ENCODE peak calls at places on chromosomes 1 and 21, in four cellular contexts. One of them, this sample, is unnamed. For H3K9me3 and H3K4me1, the result is how much of the 10 kb centered on the place peaks cover.

GRCh38 chr1:90768826-90769225 is 51.7 kb upstream of the BARHL2 start:
- DNase-seq in heart left ventricle: no peak
- DNase-seq in GM23248: no peak
- DNase-seq in kidney: no peak
- DNase-seq in this sample: no peak

GRCh38 chr21:32626633-32627196 is 14.5 kb upstream of the CFAP298 start:
- DNase-seq in GM23248: peak
- DNase-seq in kidney: no peak
- DNase-seq in heart left ventricle: no peak
- DNase-seq in this sample: no peak

GRCh38 chr1:17802164-17802563 is 47.0 kb downstream of the ACTL8 start:
- DNase-seq in heart left ventricle: no peak
- DNase-seq in GM23248: peak
- DNase-seq in kidney: no peak
- DNase-seq in this sample: no peak

GRCh38 chr1:192147626-192148025 is 10.6 kb upstream of the RGS18 start:
- DNase-seq in kidney: no peak
- DNase-seq in heart left ventricle: no peak
- DNase-seq in GM23248: no peak
- DNase-seq in this sample: no peak

GRCh38 chr1:23466423-23466989 is 17.5 kb downstream of the ASAP3 start:
- DNase-seq in GM23248: no peak
- DNase-seq in kidney: peak
- DNase-seq in heart left ventricle: no peak
- DNase-seq in this sample: no peak

GRCh38 chr1:31643976-31644559 is 608 bp downstream of the PEF1 start:
- DNase-seq in GM23248: no peak
- DNase-seq in kidney: no peak
- DNase-seq in heart left ventricle: no peak
- DNase-seq in this sample: no peak

GRCh38 chr1:6221210-6221784 is 14.5 kb downstream of the ICMT start:
- DNase-seq in GM23248: no peak
- DNase-seq in kidney: peak
- DNase-seq in heart left ventricle: no peak
- DNase-seq in this sample: no peak

GRCh38 chr1:212107481-212107880 is 71.9 kb downstream of the DTL start:
- DNase-seq in GM23248: no peak
- DNase-seq in kidney: no peak
- DNase-seq in heart left ventricle: no peak
- DNase-seq in this sample: no peak

GRCh38 chr1:22450421-22451021 is 1.1 kb upstream of the ZBTB40 start:
- DNase-seq in GM23248: no peak
- DNase-seq in heart left ventricle: no peak
- DNase-seq in kidney: no peak
- DNase-seq in this sample: no peak

GRCh38 chr1:36843906-36844610 is 190.3 kb downstream of the GRIK3 start:
- DNase-seq in GM23248: no peak
- DNase-seq in heart left ventricle: no peak
- DNase-seq in kidney: peak
- DNase-seq in this sample: no peak

GRCh38 chr21:45279446-45280177 is 8.1 kb downstream of the POFUT2 start:
- DNase-seq in GM23248: no peak
- DNase-seq in kidney: peak
- DNase-seq in heart left ventricle: no peak
- DNase-seq in this sample: no peak

GRCh38 chr21:30434033-30434631 is 4.1 kb downstream of the KRTAP13-4 start:
- DNase-seq in heart left ventricle: no peak
- DNase-seq in kidney: no peak
- DNase-seq in GM23248: peak
- DNase-seq in this sample: no peak

GRCh38 chr1:166858726-166859419 is 17.2 kb downstream of the TADA1 start:
- DNase-seq in kidney: no peak
- DNase-seq in heart left ventricle: no peak
- DNase-seq in GM23248: no peak
- DNase-seq in this sample: no peak

GRCh38 chr1:54649921-54650320 is 8.3 kb downstream of the MROH7 start:
- DNase-seq in heart left ventricle: no peak
- DNase-seq in GM23248: no peak
- DNase-seq in kidney: no peak
- DNase-seq in this sample: no peak

GRCh38 chr1:185786524-185786923 is 52.3 kb downstream of the HMCN1 start:
- DNase-seq in kidney: no peak
- DNase-seq in heart left ventricle: no peak
- DNase-seq in GM23248: peak
- DNase-seq in this sample: no peak

GRCh38 chr21:36735201-36735515 is 36.2 kb downstream of the SIM2 start:
- DNase-seq in heart left ventricle: no peak
- DNase-seq in GM23248: no peak
- DNase-seq in kidney: no peak
- DNase-seq in this sample: no peak

GRCh38 chr1:25037174-25038074 is 107.3 kb upstream of the RUNX3 start:
- DNase-seq in GM23248: peak
- DNase-seq in heart left ventricle: peak
- DNase-seq in kidney: peak
- DNase-seq in this sample: no peak

GRCh38 chr1:184753608-184754478 is 815 bp downstream of the EDEM3 start:
- DNase-seq in kidney: peak
- DNase-seq in GM23248: peak
- DNase-seq in heart left ventricle: peak
- DNase-seq in this sample: peak

GRCh38 chr1:181087400-181087901 is 1.0 kb upstream of the IER5 start:
- DNase-seq in GM23248: peak
- DNase-seq in kidney: no peak
- DNase-seq in heart left ventricle: no peak
- DNase-seq in this sample: no peak

GRCh38 chr1:33348676-33349080 is 27.8 kb upstream of the A3GALT2 start:
- DNase-seq in kidney: no peak
- DNase-seq in heart left ventricle: no peak
- DNase-seq in GM23248: peak
- DNase-seq in this sample: no peak

GRCh38 chr1:160834945-160835565 is 27.6 kb downstream of the CD244 start:
- DNase-seq in kidney: no peak
- DNase-seq in GM23248: peak
- DNase-seq in heart left ventricle: no peak
- DNase-seq in this sample: no peak

GRCh38 chr1:192159034-192159433 is 772 bp downstream of the RGS18 start:
- DNase-seq in heart left ventricle: no peak
- DNase-seq in kidney: no peak
- DNase-seq in GM23248: no peak
- DNase-seq in this sample: no peak

GRCh38 chr1:205396972-205397616 is 24.8 kb downstream of the LEMD1 start:
- DNase-seq in GM23248: peak
- DNase-seq in kidney: no peak
- DNase-seq in heart left ventricle: no peak
- DNase-seq in this sample: no peak

DNA sequence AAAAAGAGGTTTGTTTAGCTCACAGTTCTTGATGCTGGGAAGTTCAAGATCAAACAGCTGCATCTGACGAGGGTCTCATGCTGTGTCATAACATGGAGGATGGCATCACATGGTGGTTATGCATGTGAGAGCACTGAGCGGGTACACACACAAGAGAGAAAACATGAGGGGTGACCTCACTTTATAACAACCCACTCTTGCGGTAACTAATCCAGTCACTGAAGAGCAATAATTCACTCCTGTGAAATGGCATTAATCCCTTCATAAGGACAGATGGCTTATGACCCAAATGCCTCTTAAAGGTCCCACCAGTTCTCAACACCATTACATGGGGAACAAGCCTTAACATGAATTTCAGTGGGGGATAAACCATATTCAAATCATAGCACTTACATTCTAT is 23.2 kb upstream of the CHIT1 start:
- DNase-seq in heart left ventricle: no peak
- DNase-seq in kidney: no peak
- DNase-seq in GM23248: no peak
- DNase-seq in this sample: no peak
- H3K9me3 ChIP-seq in heart left ventricle: under half
- H3K9me3 ChIP-seq in kidney: under half
- H3K9me3 ChIP-seq in GM23248: under half
- H3K9me3 ChIP-seq in this sample: under half

DNA sequence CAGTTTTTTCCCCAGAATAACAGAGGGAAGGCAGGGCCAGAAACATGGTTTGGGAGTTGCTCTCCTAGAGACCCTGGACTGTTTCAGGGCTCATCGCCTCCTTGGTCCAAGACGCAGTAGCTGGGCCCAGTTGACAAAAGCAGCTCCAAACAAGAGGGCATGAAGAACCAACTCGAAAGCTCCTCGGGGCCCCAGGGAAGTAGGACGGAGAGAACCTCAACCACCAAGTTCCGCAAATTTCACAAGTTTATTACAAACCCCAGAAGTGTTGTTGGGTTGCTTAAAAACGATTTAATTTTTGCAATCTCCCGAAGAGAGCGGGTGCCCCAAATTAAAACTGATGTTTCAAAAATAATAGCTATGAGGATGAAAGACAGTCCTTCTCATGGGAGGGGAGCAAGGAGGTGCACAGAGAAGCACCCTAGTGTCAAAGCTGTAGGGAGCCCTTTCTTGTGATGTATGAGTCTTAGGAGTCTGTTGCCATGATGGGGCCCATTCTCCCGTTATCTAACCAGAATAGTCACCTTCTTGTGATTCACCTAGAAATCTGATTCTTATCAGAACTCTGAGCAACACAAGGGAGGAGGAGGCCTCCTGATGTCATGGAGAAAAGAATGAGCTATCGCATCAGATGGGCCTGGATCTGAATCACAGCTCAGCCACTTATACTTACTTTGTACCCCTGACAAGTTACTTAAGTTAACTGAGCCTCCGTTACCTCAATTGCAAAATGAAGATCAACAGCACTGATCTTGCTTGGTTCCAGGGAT is 165.7 kb upstream of the IRF2BP2 start:
- DNase-seq in GM23248: peak
- DNase-seq in kidney: no peak
- DNase-seq in heart left ventricle: peak
- DNase-seq in this sample: no peak
- H3K4me1 ChIP-seq in GM23248: under half
- H3K4me1 ChIP-seq in kidney: under half
- H3K4me1 ChIP-seq in heart left ventricle: under half
- H3K4me1 ChIP-seq in this sample: under half

GRCh38 chr1:3981261-3981660 is 81.2 kb upstream of the C1orf174 start:
- DNase-seq in heart left ventricle: no peak
- DNase-seq in kidney: no peak
- DNase-seq in GM23248: no peak
- DNase-seq in this sample: no peak

GRCh38 chr1:3986686-3987218 is 86.7 kb upstream of the C1orf174 start:
- DNase-seq in GM23248: no peak
- DNase-seq in kidney: no peak
- DNase-seq in heart left ventricle: no peak
- DNase-seq in this sample: no peak

GRCh38 chr1:3981746-3982505 is 81.9 kb upstream of the C1orf174 start:
- DNase-seq in GM23248: no peak
- DNase-seq in kidney: no peak
- DNase-seq in heart left ventricle: no peak
- DNase-seq in this sample: no peak

GRCh38 chr1:3984586-3984985 is 84.5 kb upstream of the C1orf174 start:
- DNase-seq in GM23248: no peak
- DNase-seq in heart left ventricle: no peak
- DNase-seq in kidney: no peak
- DNase-seq in this sample: no peak

GRCh38 chr1:3983181-3983580 is 83.1 kb upstream of the C1orf174 start:
- DNase-seq in GM23248: no peak
- DNase-seq in kidney: no peak
- DNase-seq in heart left ventricle: no peak
- DNase-seq in this sample: no peak
- H3K9me3 ChIP-seq in GM23248: under half
- H3K9me3 ChIP-seq in kidney: under half
- H3K9me3 ChIP-seq in heart left ventricle: under half
- H3K9me3 ChIP-seq in this sample: under half

GRCh38 chr1:218498061-218498938 is 153.2 kb downstream of the TGFB2 start:
- DNase-seq in kidney: no peak
- DNase-seq in GM23248: peak
- DNase-seq in heart left ventricle: no peak
- DNase-seq in this sample: no peak

GRCh38 chr1:218494449-218494852 is 149.3 kb downstream of the TGFB2 start:
- DNase-seq in GM23248: no peak
- DNase-seq in kidney: no peak
- DNase-seq in heart left ventricle: no peak
- DNase-seq in this sample: no peak

GRCh38 chr1:218496561-218496960 is 151.4 kb downstream of the TGFB2 start:
- DNase-seq in kidney: no peak
- DNase-seq in GM23248: peak
- DNase-seq in heart left ventricle: no peak
- DNase-seq in this sample: no peak

GRCh38 chr1:218494000-218494399 is 148.9 kb downstream of the TGFB2 start:
- DNase-seq in kidney: no peak
- DNase-seq in heart left ventricle: no peak
- DNase-seq in GM23248: no peak
- DNase-seq in this sample: no peak

GRCh38 chr1:218495931-218496330 is 150.8 kb downstream of the TGFB2 start:
- DNase-seq in kidney: no peak
- DNase-seq in GM23248: no peak
- DNase-seq in heart left ventricle: no peak
- DNase-seq in this sample: no peak
- H3K4me1 ChIP-seq in kidney: under half
- H3K4me1 ChIP-seq in GM23248: under half
- H3K4me1 ChIP-seq in heart left ventricle: under half
- H3K4me1 ChIP-seq in this sample: under half

GRCh38 chr1:40462956-40463590 is 12.8 kb downstream of the ZFP69B start:
- DNase-seq in heart left ventricle: no peak
- DNase-seq in kidney: no peak
- DNase-seq in GM23248: peak
- DNase-seq in this sample: no peak
- H3K9me3 ChIP-seq in heart left ventricle: half or more
- H3K9me3 ChIP-seq in kidney: under half
- H3K9me3 ChIP-seq in GM23248: under half
- H3K9me3 ChIP-seq in this sample: under half

DNA sequence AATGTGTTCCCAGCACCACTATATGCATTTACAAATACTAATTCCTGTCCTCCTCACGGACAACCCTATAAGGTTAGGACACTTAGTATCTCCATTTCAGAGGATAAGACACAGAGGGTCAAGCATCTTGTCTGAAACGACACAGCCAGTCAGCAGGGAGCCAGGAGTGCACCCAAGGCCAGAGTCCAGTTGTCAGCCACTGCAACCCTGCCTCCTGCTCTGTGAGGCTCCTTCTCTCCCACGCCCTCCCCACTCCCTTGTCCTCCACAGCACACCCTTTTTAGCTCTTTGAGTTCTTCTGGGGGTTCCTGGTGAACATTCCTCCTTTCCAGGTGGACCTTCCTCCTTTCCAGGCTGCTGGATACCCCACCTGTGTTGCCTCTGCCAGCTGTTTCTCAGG is 119.0 kb upstream of the TNR start:
- DNase-seq in kidney: no peak
- DNase-seq in GM23248: no peak
- DNase-seq in heart left ventricle: no peak
- DNase-seq in this sample: no peak
- H3K4me1 ChIP-seq in kidney: under half
- H3K4me1 ChIP-seq in GM23248: under half
- H3K4me1 ChIP-seq in heart left ventricle: under half
- H3K4me1 ChIP-seq in this sample: under half

GRCh38 chr1:248231117-248231516 is at the start of gene OR2M4:
- DNase-seq in GM23248: no peak
- DNase-seq in kidney: no peak
- DNase-seq in heart left ventricle: no peak
- DNase-seq in this sample: no peak
- H3K9me3 ChIP-seq in GM23248: under half
- H3K9me3 ChIP-seq in kidney: under half
- H3K9me3 ChIP-seq in heart left ventricle: under half
- H3K9me3 ChIP-seq in this sample: under half

This sample was measured in left lung.